ENCODE peak calls at places on chromosomes 16 and 17, in eight cellular contexts. K is tibial nerve; Q is stimulated activated CD8-positive, alpha-beta memory T cell treated with anti-CD3 and anti-CD28 coated beads, Interleukin-4, amount 100 ng/mL, for 4 hours; V is NCI-H446 treated with DMSO at 0.1 percent for 48 hours; I is hypothalamus; S is esophagus muscularis mucosa; B is psoas muscle; G is mammary epithelial cell. Y is an unnamed sample.

GRCh38 chr17:11318207-11318606 is 77.2 kb downstream of the SHISA6 start:
- DNase-seq in K (no peak), Q (no peak), V (no peak), I (no peak), S (peak), B (no peak), G (no peak), Y (no peak)

GRCh38 chr16:88924834-88925539 is 52.0 kb downstream of the CBFA2T3 start:
- DNase-seq in K (no peak), Q (no peak), V (peak), I (no peak), S (no peak), B (peak), G (peak), Y (peak)

GRCh38 chr16:67158637-67159600 is 790 bp downstream of the TRADD start:
- DNase-seq in K (no peak), Q (peak), V (no peak), I (no peak), S (no peak), B (peak), G (peak), Y (no peak)

GRCh38 chr17:72250206-72250605 is 129.4 kb downstream of the SOX9 start:
- DNase-seq in K (no peak), Q (no peak), V (no peak), I (no peak), S (no peak), B (no peak), G (no peak), Y (no peak)

GRCh38 chr17:63675607-63676539 is 24.1 kb downstream of the LIMD2 start:
- DNase-seq in K (peak), Q (no peak), V (no peak), I (peak), S (no peak), B (peak), G (peak), Y (peak)

GRCh38 chr16:88102597-88102996 is 151.4 kb downstream of the BANP start:
- DNase-seq in K (no peak), Q (no peak), V (no peak), I (no peak), S (no peak), B (peak), G (no peak), Y (no peak)

GRCh38 chr16:53817117-53817516 is 113.2 kb downstream of the FTO start:
- DNase-seq in K (no peak), Q (no peak), V (no peak), I (no peak), S (no peak), B (no peak), G (peak), Y (no peak)

GRCh38 chr17:17542906-17543635 is 46.9 kb upstream of the RASD1 start:
- DNase-seq in K (no peak), Q (no peak), V (no peak), I (no peak), S (no peak), B (peak), G (no peak), Y (no peak)

GRCh38 chr17:79114455-79115301 is 40.1 kb downstream of the ENGASE start:
- DNase-seq in K (no peak), Q (no peak), V (peak), I (peak), S (no peak), B (peak), G (peak), Y (peak)

GRCh38 chr17:31480067-31480466 is 88.6 kb downstream of the RAB11FIP4 start:
- DNase-seq in K (no peak), Q (no peak), V (no peak), I (no peak), S (no peak), B (peak), G (no peak), Y (no peak)

GRCh38 chr16:79862601-79863000 is 262.1 kb upstream of the MAF start:
- DNase-seq in K (no peak), Q (no peak), V (no peak), I (no peak), S (no peak), B (no peak), G (no peak), Y (no peak)

GRCh38 chr16:88770459-88771293 is 14.3 kb downstream of the PIEZO1 start:
- DNase-seq in K (no peak), Q (no peak), V (no peak), I (no peak), S (no peak), B (peak), G (peak), Y (peak)

GRCh38 chr17:27489045-27489715 is 32.9 kb downstream of the KSR1 start:
- DNase-seq in K (peak), Q (no peak), V (no peak), I (no peak), S (peak), B (peak), G (peak), Y (no peak)

GRCh38 chr17:15649861-15650391 is 30.4 kb upstream of the FBXW10B start:
- DNase-seq in K (peak), Q (no peak), V (no peak), I (no peak), S (peak), B (no peak), G (peak), Y (no peak)

GRCh38 chr17:77602883-77603640 is 355.4 kb upstream of the TNRC6C start:
- DNase-seq in K (no peak), Q (no peak), V (no peak), I (no peak), S (peak), B (no peak), G (no peak), Y (no peak)

GRCh38 chr17:28030386-28030785 is 12.1 kb upstream of the NLK start:
- DNase-seq in K (no peak), Q (no peak), V (no peak), I (no peak), S (no peak), B (no peak), G (no peak), Y (no peak)

GRCh38 chr17:14474591-14474990 is 173.7 kb downstream of the HS3ST3B1 start:
- DNase-seq in K (no peak), Q (no peak), V (no peak), I (no peak), S (no peak), B (no peak), G (no peak), Y (no peak)

GRCh38 chr16:24800586-24800985 is 45.2 kb upstream of the SLC5A11 start:
- DNase-seq in K (no peak), Q (no peak), V (no peak), I (no peak), S (no peak), B (no peak), G (peak), Y (no peak)

GRCh38 chr16:2040031-2040430 is 7.6 kb downstream of the NTHL1 start:
- DNase-seq in K (no peak), Q (no peak), V (no peak), I (no peak), S (no peak), B (no peak), G (no peak), Y (no peak)

GRCh38 chr16:79811541-79811940 is 211.0 kb upstream of the MAF start:
- DNase-seq in K (no peak), Q (no peak), V (no peak), I (no peak), S (no peak), B (no peak), G (peak), Y (no peak)

GRCh38 chr17:79304907-79305306 is 230.3 kb downstream of the ENGASE start:
- DNase-seq in K (no peak), Q (no peak), V (no peak), I (no peak), S (no peak), B (no peak), G (no peak), Y (no peak)

GRCh38 chr16:89324056-89325010 is 106.8 kb downstream of the ZNF778 start:
- DNase-seq in K (no peak), Q (no peak), V (no peak), I (no peak), S (no peak), B (peak), G (no peak), Y (no peak)

Y was measured in DMS 273 treated with DMSO at 0.1 percent for 48 hours.